ENCODE peak calls at places on chromosomes 3 and 15, in six cellular contexts. E, U, V, P, A and M are unnamed samples.
A peak's percentile ranks its signal among the peaks of the same experiment; 100 is the strongest.

GRCh38 chr15:97317163-97317562 is 643.3 kb upstream of the ARRDC4 start:
- DNase-seq in A (no peak), E (no peak), V (no peak), P (no peak), U (no peak), M (no peak)

GRCh38 chr3:125140011-125140813 is 72.3 kb downstream of the SLC12A8 start:
- DNase-seq in P (peak; percentile 84), U (peak; percentile 80), A (no peak), V (no peak), E (no peak), M (peak; percentile 58)

GRCh38 chr15:49024840-49025239 is 21.4 kb downstream of the SECISBP2L start:
- DNase-seq in P (no peak), E (no peak), A (no peak), U (no peak), V (no peak), M (no peak)

GRCh38 chr3:58202917-58203360 is 7.8 kb downstream of the DNASE1L3 start:
- DNase-seq in A (no peak), E (no peak), U (no peak), P (no peak), V (peak; percentile 50), M (no peak)

GRCh38 chr3:44442591-44443309 is 34.7 kb downstream of the ZNF445 start:
- DNase-seq in A (no peak), E (no peak), U (no peak), V (no peak), P (peak; percentile 48), M (no peak)

GRCh38 chr3:52470920-52471319 is 15.5 kb downstream of the NISCH start:
- DNase-seq in P (no peak), U (no peak), E (no peak), A (no peak), V (no peak), M (no peak)

GRCh38 chr3:177362646-177363045 is 165.4 kb upstream of the TBL1XR1 start:
- DNase-seq in P (no peak), U (no peak), E (no peak), V (no peak), A (no peak), M (no peak)

GRCh38 chr3:100023595-100023994 is 90.7 kb downstream of the FILIP1L start:
- DNase-seq in E (no peak), V (no peak), U (no peak), P (no peak), A (no peak), M (no peak)

GRCh38 chr3:164730810-164731209 is 347.5 kb downstream of the SI start:
- DNase-seq in P (no peak), E (peak; percentile 29), V (no peak), U (no peak), A (no peak), M (peak; percentile 13)

GRCh38 chr15:26038693-26039092 is 175.6 kb upstream of the ATP10A start:
- DNase-seq in U (no peak), A (no peak), P (peak; percentile 23), V (no peak), E (no peak), M (no peak)

GRCh38 chr3:146227486-146227885 is 23.4 kb downstream of the PLSCR4 start:
- DNase-seq in P (no peak), A (no peak), E (no peak), U (no peak), V (peak; percentile 14), M (no peak)